ENCODE peak calls at places on chromosomes 11 and 22, in six cellular contexts. One of them, this sample, is unnamed.

GRCh38 chr11:65505434-65506315 is 6.8 kb downstream of the MALAT1 start:
- DNase-seq in Right ventricle myocardium superior: no peak
- DNase-seq in GDM1: no peak
- DNase-seq in IMR-90: peak
- DNase-seq in left colon: no peak
- DNase-seq in activated CD8-positive, alpha-beta memory T cell treated with anti-CD3 and anti-CD28 coated beads, Interleukin-2, amount 10 ng/mL, durations not matched to agents 7 days and 5 days: no peak
- DNase-seq in this sample: no peak

GRCh38 chr11:108122166-108122628 is 830 bp downstream of the ACAT1 start:
- DNase-seq in activated CD8-positive, alpha-beta memory T cell treated with anti-CD3 and anti-CD28 coated beads, Interleukin-2, amount 10 ng/mL, durations not matched to agents 7 days and 5 days: no peak
- DNase-seq in Right ventricle myocardium superior: no peak
- DNase-seq in left colon: peak
- DNase-seq in IMR-90: no peak
- DNase-seq in GDM1: no peak
- DNase-seq in this sample: no peak

GRCh38 chr11:118488480-118489109 is 38.7 kb upstream of the TTC36 start:
- DNase-seq in IMR-90: peak
- DNase-seq in left colon: peak
- DNase-seq in GDM1: peak
- DNase-seq in Right ventricle myocardium superior: peak
- DNase-seq in activated CD8-positive, alpha-beta memory T cell treated with anti-CD3 and anti-CD28 coated beads, Interleukin-2, amount 10 ng/mL, durations not matched to agents 7 days and 5 days: peak
- DNase-seq in this sample: peak

GRCh38 chr11:110565344-110565684 is 135.6 kb downstream of the FDX1 start:
- DNase-seq in GDM1: no peak
- DNase-seq in Right ventricle myocardium superior: no peak
- DNase-seq in left colon: no peak
- DNase-seq in IMR-90: peak
- DNase-seq in activated CD8-positive, alpha-beta memory T cell treated with anti-CD3 and anti-CD28 coated beads, Interleukin-2, amount 10 ng/mL, durations not matched to agents 7 days and 5 days: no peak
- DNase-seq in this sample: no peak

GRCh38 chr22:24471570-24471969 is 23.6 kb upstream of the UPB1 start:
- DNase-seq in IMR-90: peak
- DNase-seq in left colon: no peak
- DNase-seq in GDM1: no peak
- DNase-seq in Right ventricle myocardium superior: peak
- DNase-seq in activated CD8-positive, alpha-beta memory T cell treated with anti-CD3 and anti-CD28 coated beads, Interleukin-2, amount 10 ng/mL, durations not matched to agents 7 days and 5 days: no peak
- DNase-seq in this sample: no peak

GRCh38 chr22:43239102-43239875 is 52.4 kb upstream of the TTLL12 start:
- DNase-seq in activated CD8-positive, alpha-beta memory T cell treated with anti-CD3 and anti-CD28 coated beads, Interleukin-2, amount 10 ng/mL, durations not matched to agents 7 days and 5 days: no peak
- DNase-seq in IMR-90: no peak
- DNase-seq in GDM1: no peak
- DNase-seq in left colon: no peak
- DNase-seq in Right ventricle myocardium superior: peak
- DNase-seq in this sample: no peak

GRCh38 chr11:47398011-47398410 is 10.4 kb upstream of the SLC39A13 start:
- DNase-seq in IMR-90: no peak
- DNase-seq in activated CD8-positive, alpha-beta memory T cell treated with anti-CD3 and anti-CD28 coated beads, Interleukin-2, amount 10 ng/mL, durations not matched to agents 7 days and 5 days: no peak
- DNase-seq in GDM1: no peak
- DNase-seq in left colon: no peak
- DNase-seq in Right ventricle myocardium superior: no peak
- DNase-seq in this sample: no peak

GRCh38 chr11:26820739-26821138 is 98.9 kb upstream of the SLC5A12 start:
- DNase-seq in Right ventricle myocardium superior: no peak
- DNase-seq in left colon: no peak
- DNase-seq in activated CD8-positive, alpha-beta memory T cell treated with anti-CD3 and anti-CD28 coated beads, Interleukin-2, amount 10 ng/mL, durations not matched to agents 7 days and 5 days: no peak
- DNase-seq in IMR-90: peak
- DNase-seq in GDM1: no peak
- DNase-seq in this sample: no peak

GRCh38 chr11:134498326-134499139 is 86.5 kb upstream of the B3GAT1 start:
- DNase-seq in GDM1: no peak
- DNase-seq in Right ventricle myocardium superior: no peak
- DNase-seq in IMR-90: no peak
- DNase-seq in left colon: no peak
- DNase-seq in activated CD8-positive, alpha-beta memory T cell treated with anti-CD3 and anti-CD28 coated beads, Interleukin-2, amount 10 ng/mL, durations not matched to agents 7 days and 5 days: no peak
- DNase-seq in this sample: no peak